ENCODE peak calls at places on chromosomes 2 and 18, in six cellular contexts. H, I, Q, E, F and V are unnamed samples.

GRCh38 chr18:32287873-32288272 is 98.0 kb downstream of the MEP1B start:
- DNase-seq in H (no peak), I (no peak), Q (no peak), E (no peak), F (no peak), V (no peak)

GRCh38 chr2:177622516-177622915 is 229.9 kb downstream of the AGPS start:
- DNase-seq in H (no peak), I (no peak), Q (no peak), E (no peak), F (no peak), V (peak)

GRCh38 chr2:215409331-215410127 is 26.3 kb downstream of the FN1 start:
- DNase-seq in H (no peak), I (no peak), Q (peak), E (no peak), F (no peak), V (no peak)

GRCh38 chr2:109726666-109727270 is 67.3 kb upstream of the RGPD5 start:
- DNase-seq in H (no peak), I (no peak), Q (no peak), E (no peak), F (peak), V (no peak)

GRCh38 chr2:10123281-10123680 is 742 bp downstream of the RRM2 start:
- DNase-seq in H (no peak), I (no peak), Q (peak), E (no peak), F (no peak), V (no peak)

GRCh38 chr2:226692521-226693126 is 107.0 kb downstream of the IRS1 start:
- DNase-seq in H (no peak), I (peak), Q (no peak), E (no peak), F (no peak), V (no peak)

GRCh38 chr2:226673314-226673723 is 126.3 kb downstream of the IRS1 start:
- DNase-seq in H (no peak), I (peak), Q (peak), E (no peak), F (peak), V (peak)

GRCh38 chr2:5695641-5696350 is 3.6 kb downstream of the SOX11 start:
- DNase-seq in H (no peak), I (peak), Q (peak), E (no peak), F (no peak), V (peak)

GRCh38 chr2:194095359-194095758 is 1561.7 kb upstream of the SLC39A10 start:
- DNase-seq in H (no peak), I (peak), Q (no peak), E (no peak), F (no peak), V (no peak)

GRCh38 chr2:55161295-55162210 is 70.5 kb downstream of the CLHC1 start:
- DNase-seq in H (peak), I (no peak), Q (peak), E (no peak), F (no peak), V (no peak)

GRCh38 chr2:163774862-163775261 is 39.1 kb upstream of the FIGN start:
- DNase-seq in H (peak), I (peak), Q (peak), E (no peak), F (no peak), V (no peak)

GRCh38 chr2:165239230-165239629 is at the start of gene SCN2A:
- DNase-seq in H (peak), I (peak), Q (peak), E (no peak), F (no peak), V (peak)

GRCh38 chr2:239168575-239168974 is 232.2 kb downstream of the HDAC4 start:
- DNase-seq in H (no peak), I (no peak), Q (no peak), E (peak), F (no peak), V (no peak)

DNA sequence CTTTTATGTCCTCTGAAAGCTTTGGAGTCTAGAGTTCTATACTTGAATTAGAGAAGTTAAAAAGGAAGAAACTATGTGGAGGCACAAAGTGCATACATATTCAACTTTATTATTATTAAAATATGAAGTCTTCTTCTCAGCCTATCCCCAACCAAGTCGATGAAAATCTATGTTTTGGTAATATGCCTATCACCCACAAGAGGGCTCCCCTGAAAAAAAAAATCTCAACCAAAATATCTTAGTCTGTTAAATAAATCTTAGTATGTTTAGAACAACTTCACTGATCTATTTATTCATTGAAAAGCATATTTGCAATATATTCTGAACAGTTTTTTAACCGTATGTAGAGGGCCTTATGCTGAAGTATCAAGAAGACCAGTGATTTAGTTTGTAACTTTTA is 804.5 kb downstream of the TDRD15 start:
- DNase-seq in H (no peak), I (no peak), Q (no peak), E (no peak), F (no peak), V (peak)
- H3K27ac ChIP-seq in H (no peak), I (no peak), Q (no peak), E (no peak), F (no peak), V (no peak)

GRCh38 chr2:43100883-43101662 is 125.3 kb downstream of the ZFP36L2 start:
- DNase-seq in H (peak), I (no peak), Q (peak), E (peak), F (no peak), V (peak)

GRCh38 chr2:43103093-43103404 is 123.4 kb downstream of the ZFP36L2 start:
- DNase-seq in H (no peak), I (peak), Q (no peak), E (no peak), F (no peak), V (no peak)

GRCh38 chr2:43104106-43104505 is 122.3 kb downstream of the ZFP36L2 start:
- DNase-seq in H (no peak), I (no peak), Q (no peak), E (no peak), F (no peak), V (no peak)

GRCh38 chr2:43101751-43102150 is 124.7 kb downstream of the ZFP36L2 start:
- DNase-seq in H (no peak), I (no peak), Q (no peak), E (no peak), F (no peak), V (no peak)

DNA sequence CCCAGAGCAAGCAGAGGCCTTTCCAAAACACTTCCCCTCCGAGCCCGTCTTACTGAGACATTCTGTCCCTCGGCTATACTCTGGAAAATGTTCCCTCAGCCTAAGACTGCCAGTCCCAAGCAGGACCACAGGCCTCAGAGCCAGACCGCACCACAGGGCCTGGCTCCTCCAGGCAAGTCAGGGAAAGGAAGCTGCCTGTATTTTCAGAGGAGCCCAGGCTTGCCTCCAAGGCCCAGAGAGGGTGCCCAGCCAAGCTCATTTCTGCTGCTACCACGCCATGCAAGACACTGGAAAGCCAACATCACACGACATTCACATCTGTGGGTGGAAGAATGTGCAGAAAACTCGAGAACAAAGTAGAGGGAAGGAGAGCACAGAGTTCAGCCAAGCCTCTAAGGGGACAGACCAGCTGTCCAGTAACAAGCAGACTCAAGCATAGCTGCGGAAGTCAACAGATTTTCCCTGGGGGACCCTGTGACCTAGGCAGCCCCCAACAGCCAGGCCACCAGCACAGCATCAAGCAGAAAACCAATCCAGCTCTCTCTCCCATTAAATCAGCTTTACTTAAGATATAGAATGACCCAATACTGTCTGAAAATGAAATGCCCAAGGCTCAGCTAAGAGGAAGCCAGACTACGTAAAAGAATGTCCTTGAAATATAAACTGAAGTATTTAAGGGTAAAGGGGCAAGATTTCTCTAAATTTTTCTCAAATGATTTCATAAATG is 123.9 kb downstream of the ZFP36L2 start:
- DNase-seq in H (no peak), I (no peak), Q (no peak), E (peak), F (no peak), V (no peak)
- H3K27ac ChIP-seq in H (no peak), I (peak), Q (no peak), E (peak), F (peak), V (no peak)

GRCh38 chr2:79972661-79973060 is 331.9 kb downstream of the LRRTM1 start:
- DNase-seq in H (no peak), I (no peak), Q (no peak), E (no peak), F (no peak), V (no peak)
- H3K27ac ChIP-seq in H (no peak), I (no peak), Q (no peak), E (no peak), F (no peak), V (no peak)

DNA sequence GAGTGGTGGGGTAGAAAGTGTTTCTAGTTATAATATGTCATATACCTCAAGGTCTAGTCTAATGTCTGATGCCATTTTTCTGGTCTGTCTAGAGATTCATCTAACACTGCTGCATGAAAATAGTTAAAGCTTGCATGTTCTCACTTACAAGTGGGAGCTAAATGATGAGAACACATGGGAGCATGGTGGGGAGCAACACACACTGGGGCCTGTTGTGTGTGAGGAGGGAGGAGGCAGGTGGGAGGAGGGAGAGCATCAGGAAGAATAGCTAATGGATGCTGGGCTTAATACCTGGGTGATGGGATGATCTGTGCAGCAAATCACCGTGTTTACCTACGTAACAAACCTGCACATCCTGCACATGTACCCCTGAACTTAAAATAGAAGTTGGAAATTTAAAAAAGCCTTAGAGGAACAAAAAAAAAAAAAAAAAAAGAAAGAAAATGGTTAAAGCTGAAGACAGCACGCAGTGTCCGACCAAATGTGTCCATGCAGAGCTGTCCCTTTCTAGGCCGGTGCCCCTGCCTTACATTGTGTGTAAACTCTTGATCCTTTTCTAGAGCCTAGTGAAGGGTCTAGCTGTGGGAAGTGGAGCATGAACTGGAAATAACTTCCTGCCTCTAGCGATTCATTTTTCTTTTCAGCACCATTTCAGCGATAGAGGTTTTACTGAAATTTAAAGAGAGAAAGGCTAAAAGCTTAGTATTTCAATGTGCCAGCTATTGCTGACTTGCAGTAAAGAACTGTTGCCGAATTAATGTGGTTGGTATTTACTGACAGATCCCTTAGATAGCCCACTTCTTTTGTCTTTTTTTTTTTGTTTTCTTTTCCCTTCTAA is 94.0 kb downstream of the FMNL2 start:
- DNase-seq in H (no peak), I (no peak), Q (no peak), E (no peak), F (no peak), V (no peak)
- H3K27ac ChIP-seq in H (no peak), I (no peak), Q (no peak), E (no peak), F (no peak), V (no peak)

GRCh38 chr2:182716665-182716990 is 571 bp downstream of the DNAJC10 start:
- DNase-seq in H (no peak), I (peak), Q (no peak), E (no peak), F (peak), V (no peak)
- H3K27ac ChIP-seq in H (peak), I (no peak), Q (peak), E (peak), F (peak), V (peak)

GRCh38 chr18:9094307-9095226 is 7.9 kb upstream of the NDUFV2 start:
- DNase-seq in H (peak), I (no peak), Q (peak), E (no peak), F (no peak), V (peak)
- H3K27ac ChIP-seq in H (peak), I (no peak), Q (peak), E (no peak), F (peak), V (no peak)

GRCh38 chr2:27886322-27886721 is 3.9 kb downstream of the RBKS start:
- DNase-seq in H (no peak), I (no peak), Q (no peak), E (no peak), F (no peak), V (no peak)

GRCh38 chr2:27887122-27887521 is 3.1 kb downstream of the RBKS start:
- DNase-seq in H (no peak), I (no peak), Q (no peak), E (no peak), F (no peak), V (no peak)

GRCh38 chr2:27885656-27886055 is 4.5 kb downstream of the RBKS start:
- DNase-seq in H (peak), I (no peak), Q (peak), E (no peak), F (no peak), V (no peak)

GRCh38 chr2:27884546-27884945 is 5.6 kb downstream of the RBKS start:
- DNase-seq in H (peak), I (no peak), Q (no peak), E (no peak), F (no peak), V (no peak)

DNA sequence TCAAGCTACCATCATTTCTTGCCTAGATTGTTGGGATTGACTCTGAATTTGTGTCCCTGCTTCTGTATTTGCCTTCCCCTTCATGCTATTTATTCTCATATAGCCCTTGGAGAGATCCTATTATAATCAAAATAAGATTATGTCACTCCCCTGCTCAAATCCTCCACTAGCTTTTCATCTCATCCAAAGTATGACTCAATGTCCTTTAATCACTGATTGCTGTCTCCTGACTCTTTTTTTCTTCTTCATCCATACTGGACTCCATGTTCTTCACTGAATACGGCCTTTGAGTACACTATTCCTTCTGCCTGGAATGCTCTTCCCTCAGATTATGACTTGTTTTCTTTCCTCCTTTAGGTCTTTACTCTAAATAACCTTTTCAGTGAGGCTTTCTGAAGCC is 4.9 kb downstream of the RBKS start:
- DNase-seq in H (no peak), I (peak), Q (peak), E (no peak), F (no peak), V (peak)
- H3K27ac ChIP-seq in H (peak), I (no peak), Q (peak), E (no peak), F (no peak), V (no peak)

DNA sequence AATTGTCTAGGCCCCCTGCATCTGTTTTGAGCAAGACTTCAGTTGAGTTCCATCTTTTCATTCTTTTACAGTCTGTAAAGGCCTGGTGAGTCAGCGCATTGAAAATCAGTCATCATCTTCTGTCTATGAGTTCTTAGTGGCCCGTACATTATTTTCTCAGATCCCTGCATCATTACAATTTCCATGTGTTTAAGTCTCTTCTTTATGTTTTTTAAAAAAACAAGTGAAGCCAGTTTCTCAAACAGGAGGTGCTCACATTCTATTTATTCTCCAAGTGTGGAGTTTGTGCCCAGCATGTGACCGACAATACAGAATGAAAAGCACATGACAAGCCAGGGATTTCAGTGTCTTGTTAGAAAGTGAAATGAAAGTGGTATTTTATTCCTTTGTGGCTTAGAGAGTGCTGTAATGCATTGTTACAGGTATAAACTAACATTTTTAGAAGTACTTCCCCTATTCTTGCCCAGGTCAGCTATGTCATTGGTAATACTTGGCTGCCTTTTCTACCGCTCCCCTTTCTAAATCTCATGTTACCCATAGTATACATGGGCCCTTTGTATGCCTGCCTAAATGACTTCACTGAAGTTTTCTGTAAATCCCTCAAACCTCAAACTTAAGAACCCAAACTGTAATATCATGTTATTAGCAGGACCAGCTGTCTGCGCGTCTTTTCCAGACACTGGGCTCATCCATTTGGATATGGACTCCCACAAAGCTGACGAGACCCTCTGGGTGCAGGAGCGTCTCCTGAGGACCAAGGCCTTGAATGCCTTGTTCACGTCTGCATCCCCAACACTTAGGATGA is 67.6 kb downstream of the FEZ2 start:
- DNase-seq in H (no peak), I (no peak), Q (peak), E (no peak), F (no peak), V (no peak)
- H3K27ac ChIP-seq in H (no peak), I (no peak), Q (peak), E (peak), F (no peak), V (no peak)

GRCh38 chr18:59087391-59087790 is 52.3 kb upstream of the SEC11C start:
- DNase-seq in H (no peak), I (peak), Q (no peak), E (no peak), F (no peak), V (no peak)

GRCh38 chr18:59085797-59086196 is 53.9 kb upstream of the SEC11C start:
- DNase-seq in H (peak), I (no peak), Q (peak), E (no peak), F (no peak), V (peak)

GRCh38 chr18:59084286-59084779 is 55.4 kb upstream of the SEC11C start:
- DNase-seq in H (peak), I (peak), Q (peak), E (peak), F (peak), V (peak)

GRCh38 chr18:59086522-59086921 is 53.2 kb upstream of the SEC11C start:
- DNase-seq in H (no peak), I (no peak), Q (no peak), E (no peak), F (no peak), V (no peak)

DNA sequence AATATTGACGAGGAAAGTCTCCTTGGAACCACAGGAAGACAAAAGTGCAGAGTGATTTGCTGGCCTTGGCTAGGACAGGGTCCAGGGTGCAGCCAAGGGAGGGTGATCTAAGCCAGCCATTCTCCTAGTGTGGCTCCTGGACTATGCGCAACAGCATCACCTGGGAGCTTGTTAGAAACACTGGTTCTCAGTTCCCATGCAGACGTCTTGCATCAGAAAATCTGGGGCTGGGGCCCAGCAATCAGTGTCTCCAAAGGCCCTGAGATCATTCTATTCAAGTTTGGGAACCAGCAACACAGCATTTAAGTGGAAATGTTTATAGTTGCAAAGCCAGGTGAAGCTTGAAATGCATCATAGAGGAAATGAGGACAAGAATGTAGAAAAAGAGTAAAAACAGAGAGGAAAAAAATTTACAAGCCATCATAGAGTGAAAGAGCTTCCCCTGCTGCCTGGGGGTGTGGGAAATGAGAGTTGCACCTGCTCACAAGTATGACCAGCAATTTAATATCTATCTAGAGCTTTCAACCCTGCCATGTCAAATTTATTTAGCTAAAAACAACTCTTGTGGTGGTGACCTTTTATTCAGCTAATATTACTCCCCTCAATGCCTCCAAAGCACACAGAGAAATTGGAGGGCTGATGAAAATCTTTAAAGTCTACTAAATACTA is 54.4 kb upstream of the SEC11C start:
- DNase-seq in H (no peak), I (no peak), Q (no peak), E (no peak), F (no peak), V (no peak)
- H3K27ac ChIP-seq in H (no peak), I (no peak), Q (no peak), E (no peak), F (no peak), V (no peak)